ENCODE peak calls at places on chromosomes 3 and 15, in eight cellular contexts. One of them, this sample, is unnamed.

GRCh38 chr3:119880966-119881365 is 99.1 kb downstream of the NR1I2 start:
- DNase-seq in stomach: no peak
- DNase-seq in HCT116: no peak
- DNase-seq in Panc1: no peak
- DNase-seq in HL-60: no peak
- DNase-seq in H1: no peak
- DNase-seq in transverse colon: no peak
- DNase-seq in HepG2: no peak
- DNase-seq in this sample: no peak

GRCh38 chr3:134956395-134956794 is 161.3 kb downstream of the EPHB1 start:
- DNase-seq in stomach: no peak
- DNase-seq in HCT116: no peak
- DNase-seq in Panc1: no peak
- DNase-seq in HL-60: no peak
- DNase-seq in H1: no peak
- DNase-seq in transverse colon: no peak
- DNase-seq in HepG2: no peak
- DNase-seq in this sample: no peak

GRCh38 chr3:124397088-124397487 is 333.2 kb upstream of the UMPS start:
- DNase-seq in stomach: no peak
- DNase-seq in HCT116: no peak
- DNase-seq in Panc1: no peak
- DNase-seq in HL-60: no peak
- DNase-seq in H1: no peak
- DNase-seq in transverse colon: no peak
- DNase-seq in HepG2: no peak
- DNase-seq in this sample: no peak

GRCh38 chr15:101483476-101483875 is 6.0 kb downstream of the PCSK6 start:
- DNase-seq in stomach: no peak
- DNase-seq in HCT116: no peak
- DNase-seq in Panc1: no peak
- DNase-seq in HL-60: no peak
- DNase-seq in H1: no peak
- DNase-seq in transverse colon: no peak
- DNase-seq in HepG2: no peak
- DNase-seq in this sample: no peak

GRCh38 chr3:126152931-126153694 is 27.3 kb downstream of the ALDH1L1 start:
- DNase-seq in stomach: no peak
- DNase-seq in HCT116: no peak
- DNase-seq in Panc1: no peak
- DNase-seq in HL-60: no peak
- DNase-seq in H1: no peak
- DNase-seq in transverse colon: no peak
- DNase-seq in HepG2: no peak
- DNase-seq in this sample: no peak

GRCh38 chr3:196144383-196145105 is 62.7 kb upstream of the TFRC start:
- DNase-seq in stomach: no peak
- DNase-seq in HCT116: no peak
- DNase-seq in Panc1: no peak
- DNase-seq in HL-60: no peak
- DNase-seq in H1: no peak
- DNase-seq in transverse colon: no peak
- DNase-seq in HepG2: no peak
- DNase-seq in this sample: no peak

GRCh38 chr3:126545544-126545943 is 13.2 kb downstream of the C3orf22 start:
- DNase-seq in stomach: peak; percentile 17
- DNase-seq in HCT116: no peak
- DNase-seq in Panc1: no peak
- DNase-seq in HL-60: no peak
- DNase-seq in H1: no peak
- DNase-seq in transverse colon: peak; percentile 4
- DNase-seq in HepG2: no peak
- DNase-seq in this sample: no peak

GRCh38 chr15:31254431-31255175 is 72.0 kb upstream of the KLF13 start:
- DNase-seq in stomach: no peak
- DNase-seq in HCT116: no peak
- DNase-seq in Panc1: no peak
- DNase-seq in HL-60: no peak
- DNase-seq in H1: no peak
- DNase-seq in transverse colon: peak; percentile 77
- DNase-seq in HepG2: no peak
- DNase-seq in this sample: no peak

GRCh38 chr3:125151437-125151806 is 61.1 kb downstream of the SLC12A8 start:
- DNase-seq in stomach: no peak
- DNase-seq in HCT116: no peak
- DNase-seq in Panc1: no peak
- DNase-seq in HL-60: no peak
- DNase-seq in H1: no peak
- DNase-seq in transverse colon: no peak
- DNase-seq in HepG2: no peak
- DNase-seq in this sample: no peak

DNA sequence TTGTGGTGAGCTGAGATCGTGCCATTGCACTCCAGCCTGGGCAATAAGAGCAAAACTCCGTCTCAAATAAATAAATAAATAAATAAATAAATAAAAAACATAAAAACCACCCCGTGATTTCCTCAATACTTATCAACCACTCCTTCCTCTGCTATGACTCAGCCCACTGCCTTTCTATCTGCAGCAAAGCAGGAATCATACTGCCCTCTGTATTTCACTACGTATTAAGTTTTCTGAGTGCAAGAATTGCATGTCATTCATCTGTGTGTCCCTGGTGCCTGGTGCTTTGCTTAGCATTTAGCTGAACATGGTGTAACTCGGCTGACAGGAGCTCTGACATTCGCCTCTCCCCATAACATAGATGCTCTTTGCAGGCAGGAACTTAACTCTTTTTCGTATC is 7.1 kb downstream of the LSG1 start:
- DNase-seq in stomach: no peak
- DNase-seq in HCT116: no peak
- DNase-seq in Panc1: no peak
- DNase-seq in HL-60: no peak
- DNase-seq in H1: no peak
- DNase-seq in transverse colon: no peak
- DNase-seq in HepG2: no peak
- DNase-seq in this sample: no peak
- TF ChIP-seq POLR2AphosphoS5 in stomach: no peak
- TF ChIP-seq POLR2AphosphoS5 in HCT116: no peak
- TF ChIP-seq POLR2AphosphoS5 in Panc1: no peak
- TF ChIP-seq POLR2AphosphoS5 in HL-60: no peak
- TF ChIP-seq POLR2AphosphoS5 in H1: no peak
- TF ChIP-seq POLR2AphosphoS5 in transverse colon: no peak
- TF ChIP-seq POLR2AphosphoS5 in HepG2: no peak
- TF ChIP-seq POLR2AphosphoS5 in this sample: no peak

GRCh38 chr3:127747751-127748521 is 74.4 kb downstream of the MGLL start:
- DNase-seq in stomach: peak; percentile 77
- DNase-seq in HCT116: no peak
- DNase-seq in Panc1: no peak
- DNase-seq in HL-60: no peak
- DNase-seq in H1: no peak
- DNase-seq in transverse colon: peak; percentile 71
- DNase-seq in HepG2: no peak
- DNase-seq in this sample: no peak
- TF ChIP-seq CTCF in stomach: peak; percentile 26
- TF ChIP-seq CTCF in HCT116: no peak
- TF ChIP-seq CTCF in Panc1: no peak
- TF ChIP-seq CTCF in HL-60: no peak
- TF ChIP-seq CTCF in H1: no peak
- TF ChIP-seq CTCF in transverse colon: no peak
- TF ChIP-seq CTCF in HepG2: no peak
- TF ChIP-seq CTCF in this sample: no peak

GRCh38 chr15:78565097-78565950 is at the start of gene CHRNA5:
- DNase-seq in stomach: peak; percentile 94
- DNase-seq in HCT116: peak; percentile 79
- DNase-seq in Panc1: peak; percentile 70
- DNase-seq in HL-60: peak; percentile 61
- DNase-seq in H1: peak; percentile 95
- DNase-seq in transverse colon: peak; percentile 97
- DNase-seq in HepG2: peak; percentile 75
- DNase-seq in this sample: no peak
- H3K4me3 ChIP-seq in stomach: peak within 1 kb of the TSS; percentile 65
- H3K4me3 ChIP-seq in HCT116: peak within 1 kb of the TSS; percentile 86
- H3K4me3 ChIP-seq in Panc1: peak within 1 kb of the TSS; percentile 85
- H3K4me3 ChIP-seq in HL-60: peak within 1 kb of the TSS; percentile 65
- H3K4me3 ChIP-seq in H1: peak within 1 kb of the TSS; percentile 81
- H3K4me3 ChIP-seq in transverse colon: peak within 1 kb of the TSS; percentile 81
- H3K4me3 ChIP-seq in HepG2: peak within 1 kb of the TSS; percentile 80
- H3K4me3 ChIP-seq in this sample: peak within 1 kb of the TSS; percentile 54

GRCh38 chr3:49027634-49028033 is 1.6 kb downstream of the IMPDH2 start:
- DNase-seq in stomach: no peak
- DNase-seq in HCT116: no peak
- DNase-seq in Panc1: no peak
- DNase-seq in HL-60: no peak
- DNase-seq in H1: no peak
- DNase-seq in transverse colon: no peak
- DNase-seq in HepG2: no peak
- DNase-seq in this sample: no peak
- TF ChIP-seq POLR2AphosphoS5 in stomach: no peak
- TF ChIP-seq POLR2AphosphoS5 in HCT116: peak; percentile 32
- TF ChIP-seq POLR2AphosphoS5 in Panc1: peak; percentile 19
- TF ChIP-seq POLR2AphosphoS5 in HL-60: peak; percentile 12
- TF ChIP-seq POLR2AphosphoS5 in H1: no peak
- TF ChIP-seq POLR2AphosphoS5 in transverse colon: no peak
- TF ChIP-seq POLR2AphosphoS5 in HepG2: peak; percentile 39
- TF ChIP-seq POLR2AphosphoS5 in this sample: no peak

GRCh38 chr3:22319446-22319845 is 568.4 kb upstream of the ZNF385D start:
- DNase-seq in stomach: no peak
- DNase-seq in HCT116: no peak
- DNase-seq in Panc1: no peak
- DNase-seq in HL-60: no peak
- DNase-seq in H1: no peak
- DNase-seq in transverse colon: no peak
- DNase-seq in HepG2: no peak
- DNase-seq in this sample: no peak
- TF ChIP-seq CTCF in stomach: no peak
- TF ChIP-seq CTCF in HCT116: no peak
- TF ChIP-seq CTCF in Panc1: no peak
- TF ChIP-seq CTCF in HL-60: no peak
- TF ChIP-seq CTCF in H1: no peak
- TF ChIP-seq CTCF in transverse colon: no peak
- TF ChIP-seq CTCF in HepG2: no peak
- TF ChIP-seq CTCF in this sample: no peak

This sample was measured in vagina.